ENCODE peak calls at places on chromosomes 11 and 22, in eight cellular contexts. V is HCEC 1CT, M is GDM1, Z is AG09309, P is cardiac muscle cell, C is RWPE1, H is foreskin fibroblast, A is COLO829. R is an unnamed sample.

GRCh38 chr11:78262710-78263109 is 74.0 kb downstream of the USP35 start:
- DNase-seq in P (no peak), Z (no peak), C (no peak), H (no peak), V (no peak), A (no peak), M (no peak), R (no peak)

GRCh38 chr22:43749473-43749872 is 62.6 kb downstream of the EFCAB6 start:
- DNase-seq in C (no peak), V (no peak), H (no peak), A (no peak), M (no peak), Z (no peak), P (no peak), R (peak)

GRCh38 chr11:12723410-12724297 is 49.4 kb downstream of the TEAD1 start:
- DNase-seq in P (no peak), C (peak), M (no peak), A (peak), V (peak), H (no peak), Z (no peak), R (no peak)

GRCh38 chr11:75400110-75400865 is 970 bp downstream of the RPS3 start:
- DNase-seq in Z (no peak), A (no peak), M (no peak), V (peak), P (no peak), C (no peak), H (peak), R (no peak)

GRCh38 chr11:29280452-29280851 is 736.4 kb downstream of the KCNA4 start:
- DNase-seq in C (peak), Z (no peak), P (no peak), M (no peak), V (no peak), A (no peak), H (no peak), R (no peak)

GRCh38 chr11:118911880-118912741 is 13.6 kb downstream of the BCL9L start:
- DNase-seq in A (no peak), M (peak), H (peak), P (peak), V (peak), Z (no peak), C (peak), R (peak)

GRCh38 chr22:33401291-33401690 is 343.1 kb upstream of the SYN3 start:
- DNase-seq in A (no peak), V (no peak), Z (no peak), C (no peak), M (no peak), P (no peak), H (peak), R (no peak)

GRCh38 chr22:38347944-38348750 is 30.9 kb upstream of the CSNK1E start:
- DNase-seq in V (no peak), Z (no peak), A (no peak), P (no peak), C (peak), H (peak), M (no peak), R (no peak)

GRCh38 chr11:1744137-1744878 is 6.1 kb downstream of the IFITM10 start:
- DNase-seq in Z (no peak), C (no peak), V (no peak), H (peak), M (no peak), P (no peak), A (peak), R (no peak)

GRCh38 chr11:66868726-66869291 is 11.9 kb downstream of the LRFN4 start:
- DNase-seq in V (no peak), H (no peak), M (no peak), P (peak), C (peak), Z (no peak), A (no peak), R (peak)

GRCh38 chr11:2578006-2578933 is 121.5 kb downstream of the KCNQ1OT1 start:
- DNase-seq in V (no peak), M (no peak), H (no peak), P (peak), C (no peak), A (no peak), Z (no peak), R (no peak)

GRCh38 chr11:1047576-1048156 is 11.1 kb upstream of the MUC6 start:
- DNase-seq in Z (no peak), M (no peak), C (no peak), P (no peak), V (no peak), H (no peak), A (no peak), R (no peak)

GRCh38 chr11:36164522-36165250 is 124.5 kb downstream of the COMMD9 start:
- DNase-seq in H (peak), P (no peak), C (no peak), V (peak), Z (no peak), M (no peak), A (no peak), R (no peak)

GRCh38 chr11:117997436-117998200 is 11.4 kb downstream of the IL10RA start:
- DNase-seq in P (no peak), Z (no peak), V (no peak), C (no peak), H (no peak), M (no peak), A (no peak), R (no peak)

GRCh38 chr22:17920145-17920605 is 104.2 kb downstream of the MICAL3 start:
- DNase-seq in H (peak), P (peak), M (no peak), A (no peak), V (no peak), Z (no peak), C (peak), R (peak)

GRCh38 chr11:86069408-86070086 is 663 bp upstream of the PICALM start:
- DNase-seq in A (peak), M (peak), H (peak), V (peak), P (peak), C (peak), Z (peak), R (no peak)

GRCh38 chr22:46105494-46106278 is 44.6 kb upstream of the PPARA start:
- DNase-seq in V (peak), C (peak), A (no peak), M (no peak), Z (peak), H (peak), P (no peak), R (no peak)

GRCh38 chr22:44389926-44390925 is 77.5 kb upstream of the SHISAL1 start:
- DNase-seq in Z (no peak), A (no peak), C (no peak), H (no peak), M (no peak), P (no peak), V (no peak), R (no peak)

R was measured in neural progenitor cell.